ENCODE peak calls at places on chromosome 1, in four cellular contexts. M, P, V and K are unnamed samples.

GRCh38 chr1:184101571-184101970 is 50.0 kb downstream of the TSEN15 start:
- DNase-seq in V (no peak), M (no peak), P (no peak), K (no peak)

GRCh38 chr1:51344602-51345299 is 14.4 kb upstream of the TTC39A start:
- DNase-seq in V (no peak), P (no peak), M (no peak), K (no peak)

GRCh38 chr1:202063093-202063492 is 52.7 kb downstream of the ELF3 start:
- DNase-seq in M (no peak), V (peak), P (peak), K (peak)

GRCh38 chr1:145901312-145902021 is 8.4 kb downstream of the ITGA10 start:
- DNase-seq in P (no peak), M (no peak), V (no peak), K (no peak)

GRCh38 chr1:12464028-12464427 is 154.0 kb downstream of the DHRS3 start:
- DNase-seq in V (no peak), P (no peak), M (no peak), K (no peak)

GRCh38 chr1:117237701-117238413 is 27.1 kb upstream of the VTCN1 start:
- DNase-seq in M (no peak), P (no peak), V (no peak), K (peak)

GRCh38 chr1:5447479-5448070 is 544.6 kb downstream of the NPHP4 start:
- DNase-seq in V (no peak), P (no peak), M (no peak), K (no peak)

GRCh38 chr1:184664042-184664659 is 90.5 kb downstream of the EDEM3 start:
- DNase-seq in M (no peak), V (peak), P (peak), K (peak)

GRCh38 chr1:7707527-7707926 is 63.6 kb upstream of the VAMP3 start:
- DNase-seq in M (no peak), P (peak), V (no peak), K (peak)

GRCh38 chr1:216617081-216617480 is 106.1 kb downstream of the ESRRG start:
- DNase-seq in V (no peak), M (no peak), P (no peak), K (no peak)

GRCh38 chr1:164662462-164662861 is 103.5 kb downstream of the PBX1 start:
- DNase-seq in M (no peak), P (no peak), V (no peak), K (no peak)
- H3K4ac ChIP-seq in M (no peak), P (no peak), V (no peak), K (no peak)

GRCh38 chr1:36225298-36225899 is 1.2 kb downstream of the THRAP3 start:
- DNase-seq in M (no peak), P (peak), V (no peak), K (no peak)

GRCh38 chr1:36224537-36225297 is 474 bp downstream of the THRAP3 start:
- DNase-seq in M (peak), V (peak), P (peak), K (peak)

GRCh38 chr1:36223373-36223995 is 759 bp upstream of the THRAP3 start:
- DNase-seq in P (peak), V (no peak), M (no peak), K (peak)

GRCh38 chr1:36222481-36223372 is 1.5 kb upstream of the THRAP3 start:
- DNase-seq in M (no peak), P (peak), V (no peak), K (no peak)

DNA sequence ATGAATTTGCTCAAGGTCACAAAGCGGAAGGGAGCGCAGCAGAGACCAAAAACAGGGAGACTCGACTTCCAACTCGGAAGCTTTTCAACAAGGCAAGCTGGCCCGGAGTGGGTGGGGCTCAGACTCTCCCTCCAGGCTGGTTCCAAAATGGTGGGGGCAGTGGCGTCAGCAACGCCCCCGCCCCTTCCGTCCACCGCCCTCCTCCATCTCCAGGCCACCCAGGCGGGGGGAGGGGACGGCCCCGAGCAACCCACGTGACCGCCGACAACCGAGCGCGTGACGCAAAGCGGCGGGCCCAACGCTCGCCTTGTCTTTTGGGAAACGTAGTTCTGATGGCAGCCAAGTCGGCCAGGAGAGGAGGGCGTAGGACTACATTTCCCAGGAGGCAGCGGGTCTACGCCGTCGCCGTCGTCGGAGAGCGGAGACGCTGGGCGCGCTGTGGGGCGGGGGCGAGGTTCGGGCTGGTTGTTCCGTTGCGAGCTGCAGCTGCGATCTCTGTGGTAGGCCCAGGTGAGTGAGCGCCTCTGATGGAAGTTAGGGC is at the start of gene THRAP3:
- DNase-seq in P (peak), V (peak), M (peak), K (peak)
- H4K8ac ChIP-seq in P (peak), V (no peak), M (peak), K (peak)

DNA sequence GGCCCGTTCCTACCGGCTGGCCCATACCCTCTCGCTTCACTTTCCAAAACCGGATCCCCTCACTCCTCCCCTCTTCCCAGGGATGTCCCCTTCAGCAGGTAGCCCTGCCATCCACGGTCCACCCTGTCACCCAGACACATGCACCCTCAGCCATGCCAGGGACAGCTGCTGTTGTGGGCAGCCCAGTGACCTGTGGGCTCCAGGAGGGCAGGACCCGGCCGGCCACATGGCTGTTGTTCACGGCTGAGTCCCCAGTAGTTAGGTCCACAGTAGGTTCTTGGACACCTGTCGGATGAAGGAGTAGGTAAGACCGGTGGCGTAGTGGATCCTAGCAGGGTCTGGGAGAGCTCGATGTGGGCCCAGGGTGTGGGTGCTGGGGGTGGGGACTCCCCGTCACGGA is 12.5 kb downstream of the SPSB1 start:
- DNase-seq in M (no peak), V (no peak), P (no peak), K (no peak)
- H3K4ac ChIP-seq in M (no peak), V (no peak), P (no peak), K (no peak)

GRCh38 chr1:197773856-197774255 is 1.4 kb downstream of the DENND1B start:
- DNase-seq in V (no peak), P (no peak), M (no peak), K (peak)

GRCh38 chr1:197774691-197775281 is 494 bp downstream of the DENND1B start:
- DNase-seq in M (no peak), V (peak), P (peak), K (peak)

GRCh38 chr1:197778326-197778922 is 3.1 kb upstream of the DENND1B start:
- DNase-seq in P (no peak), V (no peak), M (no peak), K (no peak)

GRCh38 chr1:197775282-197776262 is at the start of gene DENND1B:
- DNase-seq in V (peak), P (peak), M (no peak), K (peak)

GRCh38 chr1:197776348-197777082 is 1.2 kb upstream of the DENND1B start:
- DNase-seq in P (peak), V (no peak), M (no peak), K (peak)
- H4K8ac ChIP-seq in P (peak), V (no peak), M (no peak), K (no peak)

GRCh38 chr1:32465541-32466002 is 700 bp downstream of the ZBTB8B start:
- DNase-seq in M (no peak), V (no peak), P (no peak), K (no peak)

GRCh38 chr1:32464716-32465540 is at the start of gene ZBTB8B:
- DNase-seq in M (peak), P (peak), V (peak), K (peak)

GRCh38 chr1:32468791-32469190 is 3.9 kb downstream of the ZBTB8B start:
- DNase-seq in P (no peak), M (no peak), V (no peak), K (no peak)

GRCh38 chr1:32466761-32467160 is 1.9 kb downstream of the ZBTB8B start:
- DNase-seq in M (no peak), V (no peak), P (no peak), K (no peak)

GRCh38 chr1:32464191-32464715 is 619 bp upstream of the ZBTB8B start:
- DNase-seq in V (peak), M (no peak), P (peak), K (no peak)
- H3K4ac ChIP-seq in V (no peak), M (no peak), P (no peak), K (no peak)